ENCODE peak calls at places on chromosomes 4 and X, in five cellular contexts. One of them, this sample, is unnamed.
A peak's percentile ranks its signal among the peaks of the same experiment; 100 is the strongest.

GRCh38 chr4:184056877-184057276 is 151.8 kb downstream of the STOX2 start:
- DNase-seq in tibial nerve: no peak
- DNase-seq in endodermal cell: peak; percentile 52
- DNase-seq in AG20443: no peak
- DNase-seq in NCI-H1092 treated with DMSO at 0.1 percent for 48 hours: no peak
- DNase-seq in this sample: no peak

GRCh38 chr4:39505581-39505980 is 21.7 kb downstream of the UGDH start:
- DNase-seq in tibial nerve: no peak
- DNase-seq in endodermal cell: no peak
- DNase-seq in NCI-H1092 treated with DMSO at 0.1 percent for 48 hours: no peak
- DNase-seq in AG20443: no peak
- DNase-seq in this sample: no peak

GRCh38 chr4:53532521-53532920 is 58.8 kb downstream of the LNX1 start:
- DNase-seq in endodermal cell: no peak
- DNase-seq in NCI-H1092 treated with DMSO at 0.1 percent for 48 hours: no peak
- DNase-seq in tibial nerve: no peak
- DNase-seq in AG20443: peak; percentile 31
- DNase-seq in this sample: no peak

GRCh38 chr4:26431461-26432165 is 58.7 kb downstream of the CCKAR start:
- DNase-seq in AG20443: no peak
- DNase-seq in tibial nerve: no peak
- DNase-seq in NCI-H1092 treated with DMSO at 0.1 percent for 48 hours: no peak
- DNase-seq in endodermal cell: no peak
- DNase-seq in this sample: no peak

GRCh38 chr4:153638999-153639398 is 45.1 kb upstream of the TLR2 start:
- DNase-seq in NCI-H1092 treated with DMSO at 0.1 percent for 48 hours: no peak
- DNase-seq in tibial nerve: no peak
- DNase-seq in AG20443: no peak
- DNase-seq in endodermal cell: no peak
- DNase-seq in this sample: no peak

GRCh38 chrX:104419211-104419610 is 146.8 kb upstream of the IL1RAPL2 start:
- DNase-seq in tibial nerve: no peak
- DNase-seq in NCI-H1092 treated with DMSO at 0.1 percent for 48 hours: no peak
- DNase-seq in endodermal cell: no peak
- DNase-seq in AG20443: no peak
- DNase-seq in this sample: peak; percentile 6

GRCh38 chr4:15398001-15398400 is 29.8 kb upstream of the C1QTNF7 start:
- DNase-seq in AG20443: no peak
- DNase-seq in endodermal cell: no peak
- DNase-seq in tibial nerve: no peak
- DNase-seq in NCI-H1092 treated with DMSO at 0.1 percent for 48 hours: no peak
- DNase-seq in this sample: no peak

GRCh38 chr4:2413821-2414610 is 4.4 kb downstream of the ZFYVE28 start:
- DNase-seq in tibial nerve: no peak
- DNase-seq in AG20443: no peak
- DNase-seq in endodermal cell: peak; percentile 76
- DNase-seq in NCI-H1092 treated with DMSO at 0.1 percent for 48 hours: no peak
- DNase-seq in this sample: no peak

GRCh38 chr4:104420766-104421165 is 73.9 kb downstream of the CXXC4 start:
- DNase-seq in NCI-H1092 treated with DMSO at 0.1 percent for 48 hours: no peak
- DNase-seq in tibial nerve: no peak
- DNase-seq in AG20443: no peak
- DNase-seq in endodermal cell: peak; percentile 58
- DNase-seq in this sample: no peak

GRCh38 chr4:123599920-123600394 is 203.4 kb downstream of the SPRY1 start:
- DNase-seq in endodermal cell: peak; percentile 82
- DNase-seq in NCI-H1092 treated with DMSO at 0.1 percent for 48 hours: no peak
- DNase-seq in AG20443: peak; percentile 14
- DNase-seq in tibial nerve: peak; percentile 56
- DNase-seq in this sample: peak; percentile 82

GRCh38 chr4:89496851-89497250 is 189.3 kb upstream of the GPRIN3 start:
- DNase-seq in AG20443: peak; percentile 19
- DNase-seq in endodermal cell: no peak
- DNase-seq in NCI-H1092 treated with DMSO at 0.1 percent for 48 hours: no peak
- DNase-seq in tibial nerve: no peak
- DNase-seq in this sample: no peak

GRCh38 chr4:5660185-5660584 is 48.2 kb downstream of the EVC2 start:
- DNase-seq in endodermal cell: no peak
- DNase-seq in tibial nerve: no peak
- DNase-seq in AG20443: no peak
- DNase-seq in NCI-H1092 treated with DMSO at 0.1 percent for 48 hours: no peak
- DNase-seq in this sample: peak; percentile 6

GRCh38 chr4:128782076-128782715 is 27.3 kb upstream of the JADE1 start:
- DNase-seq in NCI-H1092 treated with DMSO at 0.1 percent for 48 hours: peak; percentile 27
- DNase-seq in AG20443: peak; percentile 67
- DNase-seq in tibial nerve: no peak
- DNase-seq in endodermal cell: peak; percentile 78
- DNase-seq in this sample: no peak

GRCh38 chr4:123325241-123325681 is 71.3 kb upstream of the SPRY1 start:
- DNase-seq in NCI-H1092 treated with DMSO at 0.1 percent for 48 hours: no peak
- DNase-seq in endodermal cell: peak; percentile 67
- DNase-seq in tibial nerve: no peak
- DNase-seq in AG20443: no peak
- DNase-seq in this sample: peak; percentile 38

GRCh38 chr4:170374770-170375169 is 285.0 kb upstream of the AADAT start:
- DNase-seq in NCI-H1092 treated with DMSO at 0.1 percent for 48 hours: no peak
- DNase-seq in tibial nerve: no peak
- DNase-seq in AG20443: no peak
- DNase-seq in endodermal cell: peak; percentile 81
- DNase-seq in this sample: no peak

GRCh38 chrX:33817266-33817665 is 314.8 kb downstream of the FAM47A start:
- DNase-seq in tibial nerve: no peak
- DNase-seq in NCI-H1092 treated with DMSO at 0.1 percent for 48 hours: no peak
- DNase-seq in AG20443: no peak
- DNase-seq in endodermal cell: no peak
- DNase-seq in this sample: no peak

GRCh38 chr4:13986533-13986932 is 359.0 kb upstream of the BOD1L1 start:
- DNase-seq in tibial nerve: no peak
- DNase-seq in endodermal cell: no peak
- DNase-seq in AG20443: no peak
- DNase-seq in NCI-H1092 treated with DMSO at 0.1 percent for 48 hours: no peak
- DNase-seq in this sample: no peak

GRCh38 chrX:149512225-149512885 is 7.2 kb upstream of the IDS start:
- DNase-seq in tibial nerve: no peak
- DNase-seq in AG20443: peak; percentile 45
- DNase-seq in NCI-H1092 treated with DMSO at 0.1 percent for 48 hours: peak; percentile 35
- DNase-seq in endodermal cell: peak; percentile 89
- DNase-seq in this sample: peak; percentile 46

GRCh38 chrX:137428251-137428661 is 137.7 kb upstream of the ZIC3 start:
- DNase-seq in NCI-H1092 treated with DMSO at 0.1 percent for 48 hours: no peak
- DNase-seq in tibial nerve: no peak
- DNase-seq in AG20443: peak; percentile 24
- DNase-seq in endodermal cell: peak; percentile 88
- DNase-seq in this sample: no peak

GRCh38 chr4:41644288-41644914 is 104.1 kb downstream of the PHOX2B start:
- DNase-seq in NCI-H1092 treated with DMSO at 0.1 percent for 48 hours: no peak
- DNase-seq in AG20443: peak; percentile 75
- DNase-seq in tibial nerve: peak; percentile 54
- DNase-seq in endodermal cell: peak; percentile 98
- DNase-seq in this sample: peak; percentile 5

GRCh38 chrX:5823861-5824260 is 404.8 kb downstream of the NLGN4X start:
- DNase-seq in AG20443: no peak
- DNase-seq in NCI-H1092 treated with DMSO at 0.1 percent for 48 hours: peak; percentile 4
- DNase-seq in endodermal cell: peak; percentile 48
- DNase-seq in tibial nerve: no peak
- DNase-seq in this sample: no peak

GRCh38 chr4:10640535-10641159 is 43.9 kb downstream of the CLNK start:
- DNase-seq in tibial nerve: no peak
- DNase-seq in AG20443: no peak
- DNase-seq in NCI-H1092 treated with DMSO at 0.1 percent for 48 hours: no peak
- DNase-seq in endodermal cell: no peak
- DNase-seq in this sample: no peak

GRCh38 chr4:1881709-1882108 is 10.5 kb downstream of the NSD2 start:
- DNase-seq in tibial nerve: no peak
- DNase-seq in endodermal cell: no peak
- DNase-seq in NCI-H1092 treated with DMSO at 0.1 percent for 48 hours: no peak
- DNase-seq in AG20443: peak; percentile 51
- DNase-seq in this sample: no peak

GRCh38 chr4:80192937-80193336 is 4.4 kb upstream of the PRDM8 start:
- DNase-seq in endodermal cell: no peak
- DNase-seq in NCI-H1092 treated with DMSO at 0.1 percent for 48 hours: no peak
- DNase-seq in AG20443: peak; percentile 68
- DNase-seq in tibial nerve: no peak
- DNase-seq in this sample: peak; percentile 74

GRCh38 chr4:30717208-30718020 is 2.8 kb upstream of the PCDH7 start:
- DNase-seq in endodermal cell: peak; percentile 87
- DNase-seq in AG20443: peak; percentile 53
- DNase-seq in NCI-H1092 treated with DMSO at 0.1 percent for 48 hours: no peak
- DNase-seq in tibial nerve: no peak
- DNase-seq in this sample: peak; percentile 31

GRCh38 chrX:11100281-11101035 is 10.7 kb upstream of the HCCS start:
- DNase-seq in NCI-H1092 treated with DMSO at 0.1 percent for 48 hours: peak; percentile 34
- DNase-seq in endodermal cell: peak; percentile 62
- DNase-seq in AG20443: peak; percentile 68
- DNase-seq in tibial nerve: no peak
- DNase-seq in this sample: peak; percentile 65

GRCh38 chr4:159946983-159947645 is 844.2 kb downstream of the RAPGEF2 start:
- DNase-seq in AG20443: peak; percentile 21
- DNase-seq in endodermal cell: no peak
- DNase-seq in tibial nerve: no peak
- DNase-seq in NCI-H1092 treated with DMSO at 0.1 percent for 48 hours: peak; percentile 48
- DNase-seq in this sample: peak; percentile 39

GRCh38 chr4:94582517-94582916 is 130.8 kb downstream of the PDLIM5 start:
- DNase-seq in tibial nerve: no peak
- DNase-seq in AG20443: peak; percentile 15
- DNase-seq in NCI-H1092 treated with DMSO at 0.1 percent for 48 hours: no peak
- DNase-seq in endodermal cell: no peak
- DNase-seq in this sample: no peak

GRCh38 chrX:153032397-153033118 is 23.7 kb upstream of the PNMA3 start:
- DNase-seq in endodermal cell: peak; percentile 91
- DNase-seq in NCI-H1092 treated with DMSO at 0.1 percent for 48 hours: peak; percentile 68
- DNase-seq in tibial nerve: peak; percentile 41
- DNase-seq in AG20443: peak; percentile 86
- DNase-seq in this sample: peak; percentile 57

GRCh38 chrX:37453821-37454220 is 104.7 kb downstream of the PRRG1 start:
- DNase-seq in NCI-H1092 treated with DMSO at 0.1 percent for 48 hours: no peak
- DNase-seq in AG20443: no peak
- DNase-seq in tibial nerve: no peak
- DNase-seq in endodermal cell: no peak
- DNase-seq in this sample: no peak

This sample was measured in RPMI7951.